ENCODE peak calls at places on chromosomes 2 and 18, in ten cellular contexts. One of them, this sample, is unnamed.
A peak's percentile ranks its signal among the peaks of the same experiment; 100 is the strongest.

GRCh38 chr2:160375802-160376469 is 117.7 kb downstream of the RBMS1 start:
- DNase-seq in mesothelial cell of epicardium: no peak
- DNase-seq in progenitor cell of endocrine pancreas: no peak
- DNase-seq in activated T-helper 1 cell treated with Interleukin-2 at 50 U/mL for 16 hours: no peak
- DNase-seq in right atrium auricular region: no peak
- DNase-seq in activated T-cell treated with anti-CD3 and anti-CD28 coated beads for 48 hours: no peak
- DNase-seq in D721Med: no peak
- DNase-seq in cardiac septum: no peak
- DNase-seq in chondrocyte: no peak
- DNase-seq in EH: peak; percentile 79
- DNase-seq in this sample: no peak

GRCh38 chr2:7437716-7438648 is 520.8 kb downstream of the RNF144A start:
- DNase-seq in mesothelial cell of epicardium: no peak
- DNase-seq in progenitor cell of endocrine pancreas: no peak
- DNase-seq in activated T-helper 1 cell treated with Interleukin-2 at 50 U/mL for 16 hours: no peak
- DNase-seq in right atrium auricular region: no peak
- DNase-seq in activated T-cell treated with anti-CD3 and anti-CD28 coated beads for 48 hours: no peak
- DNase-seq in D721Med: no peak
- DNase-seq in cardiac septum: no peak
- DNase-seq in chondrocyte: no peak
- DNase-seq in EH: no peak
- DNase-seq in this sample: no peak

GRCh38 chr2:203730076-203730729 is 23.8 kb downstream of the CD28 start:
- DNase-seq in mesothelial cell of epicardium: no peak
- DNase-seq in progenitor cell of endocrine pancreas: no peak
- DNase-seq in activated T-helper 1 cell treated with Interleukin-2 at 50 U/mL for 16 hours: no peak
- DNase-seq in right atrium auricular region: no peak
- DNase-seq in activated T-cell treated with anti-CD3 and anti-CD28 coated beads for 48 hours: no peak
- DNase-seq in D721Med: no peak
- DNase-seq in cardiac septum: no peak
- DNase-seq in chondrocyte: no peak
- DNase-seq in EH: peak; percentile 5
- DNase-seq in this sample: no peak

GRCh38 chr18:1663879-1664705 is 759.4 kb downstream of the ADCYAP1 start:
- DNase-seq in mesothelial cell of epicardium: peak; percentile 47
- DNase-seq in progenitor cell of endocrine pancreas: peak; percentile 22
- DNase-seq in activated T-helper 1 cell treated with Interleukin-2 at 50 U/mL for 16 hours: no peak
- DNase-seq in right atrium auricular region: peak; percentile 60
- DNase-seq in activated T-cell treated with anti-CD3 and anti-CD28 coated beads for 48 hours: peak; percentile 27
- DNase-seq in D721Med: no peak
- DNase-seq in cardiac septum: no peak
- DNase-seq in chondrocyte: no peak
- DNase-seq in EH: no peak
- DNase-seq in this sample: no peak

GRCh38 chr18:78986018-78986481 is 6.4 kb downstream of the SALL3 start:
- DNase-seq in mesothelial cell of epicardium: no peak
- DNase-seq in progenitor cell of endocrine pancreas: no peak
- DNase-seq in activated T-helper 1 cell treated with Interleukin-2 at 50 U/mL for 16 hours: no peak
- DNase-seq in right atrium auricular region: no peak
- DNase-seq in activated T-cell treated with anti-CD3 and anti-CD28 coated beads for 48 hours: no peak
- DNase-seq in D721Med: no peak
- DNase-seq in cardiac septum: no peak
- DNase-seq in chondrocyte: no peak
- DNase-seq in EH: no peak
- DNase-seq in this sample: no peak

GRCh38 chr2:122830157-122830556 is 1074.7 kb downstream of the TSN start:
- DNase-seq in mesothelial cell of epicardium: no peak
- DNase-seq in progenitor cell of endocrine pancreas: no peak
- DNase-seq in activated T-helper 1 cell treated with Interleukin-2 at 50 U/mL for 16 hours: no peak
- DNase-seq in right atrium auricular region: no peak
- DNase-seq in activated T-cell treated with anti-CD3 and anti-CD28 coated beads for 48 hours: no peak
- DNase-seq in D721Med: no peak
- DNase-seq in cardiac septum: no peak
- DNase-seq in chondrocyte: no peak
- DNase-seq in EH: no peak
- DNase-seq in this sample: no peak

GRCh38 chr2:119233326-119234020 is 9.8 kb downstream of the STEAP3 start:
- DNase-seq in mesothelial cell of epicardium: no peak
- DNase-seq in progenitor cell of endocrine pancreas: no peak
- DNase-seq in activated T-helper 1 cell treated with Interleukin-2 at 50 U/mL for 16 hours: no peak
- DNase-seq in right atrium auricular region: no peak
- DNase-seq in activated T-cell treated with anti-CD3 and anti-CD28 coated beads for 48 hours: no peak
- DNase-seq in D721Med: no peak
- DNase-seq in cardiac septum: no peak
- DNase-seq in chondrocyte: no peak
- DNase-seq in EH: peak; percentile 69
- DNase-seq in this sample: no peak

GRCh38 chr2:233463586-233463985 is 103.0 kb downstream of the USP40 start:
- DNase-seq in mesothelial cell of epicardium: no peak
- DNase-seq in progenitor cell of endocrine pancreas: no peak
- DNase-seq in activated T-helper 1 cell treated with Interleukin-2 at 50 U/mL for 16 hours: no peak
- DNase-seq in right atrium auricular region: no peak
- DNase-seq in activated T-cell treated with anti-CD3 and anti-CD28 coated beads for 48 hours: no peak
- DNase-seq in D721Med: no peak
- DNase-seq in cardiac septum: no peak
- DNase-seq in chondrocyte: peak; percentile 70
- DNase-seq in EH: no peak
- DNase-seq in this sample: no peak

GRCh38 chr2:31384771-31385276 is 29.7 kb downstream of the XDH start:
- DNase-seq in mesothelial cell of epicardium: no peak
- DNase-seq in progenitor cell of endocrine pancreas: no peak
- DNase-seq in activated T-helper 1 cell treated with Interleukin-2 at 50 U/mL for 16 hours: no peak
- DNase-seq in right atrium auricular region: no peak
- DNase-seq in activated T-cell treated with anti-CD3 and anti-CD28 coated beads for 48 hours: no peak
- DNase-seq in D721Med: no peak
- DNase-seq in cardiac septum: no peak
- DNase-seq in chondrocyte: no peak
- DNase-seq in EH: peak; percentile 92
- DNase-seq in this sample: no peak

GRCh38 chr2:33111002-33111446 is 164.3 kb downstream of the LTBP1 start:
- DNase-seq in mesothelial cell of epicardium: no peak
- DNase-seq in progenitor cell of endocrine pancreas: no peak
- DNase-seq in activated T-helper 1 cell treated with Interleukin-2 at 50 U/mL for 16 hours: no peak
- DNase-seq in right atrium auricular region: no peak
- DNase-seq in activated T-cell treated with anti-CD3 and anti-CD28 coated beads for 48 hours: no peak
- DNase-seq in D721Med: no peak
- DNase-seq in cardiac septum: no peak
- DNase-seq in chondrocyte: no peak
- DNase-seq in EH: peak; percentile 76
- DNase-seq in this sample: no peak

GRCh38 chr2:152350155-152350679 is 15.2 kb downstream of the FMNL2 start:
- DNase-seq in mesothelial cell of epicardium: no peak
- DNase-seq in progenitor cell of endocrine pancreas: no peak
- DNase-seq in activated T-helper 1 cell treated with Interleukin-2 at 50 U/mL for 16 hours: no peak
- DNase-seq in right atrium auricular region: no peak
- DNase-seq in activated T-cell treated with anti-CD3 and anti-CD28 coated beads for 48 hours: no peak
- DNase-seq in D721Med: no peak
- DNase-seq in cardiac septum: no peak
- DNase-seq in chondrocyte: no peak
- DNase-seq in EH: no peak
- DNase-seq in this sample: no peak

GRCh38 chr18:58911766-58912165 is 47.1 kb downstream of the ZNF532 start:
- DNase-seq in mesothelial cell of epicardium: no peak
- DNase-seq in progenitor cell of endocrine pancreas: no peak
- DNase-seq in activated T-helper 1 cell treated with Interleukin-2 at 50 U/mL for 16 hours: no peak
- DNase-seq in right atrium auricular region: no peak
- DNase-seq in activated T-cell treated with anti-CD3 and anti-CD28 coated beads for 48 hours: no peak
- DNase-seq in D721Med: no peak
- DNase-seq in cardiac septum: no peak
- DNase-seq in chondrocyte: no peak
- DNase-seq in EH: peak; percentile 44
- DNase-seq in this sample: no peak

GRCh38 chr2:70947556-70948184 is 12.0 kb downstream of the ATP6V1B1 start:
- DNase-seq in mesothelial cell of epicardium: peak; percentile 34
- DNase-seq in progenitor cell of endocrine pancreas: peak; percentile 6
- DNase-seq in activated T-helper 1 cell treated with Interleukin-2 at 50 U/mL for 16 hours: no peak
- DNase-seq in right atrium auricular region: no peak
- DNase-seq in activated T-cell treated with anti-CD3 and anti-CD28 coated beads for 48 hours: no peak
- DNase-seq in D721Med: no peak
- DNase-seq in cardiac septum: no peak
- DNase-seq in chondrocyte: no peak
- DNase-seq in EH: peak; percentile 74
- DNase-seq in this sample: peak; percentile 12

GRCh38 chr18:57446322-57446721 is 11.1 kb downstream of the ONECUT2 start:
- DNase-seq in mesothelial cell of epicardium: no peak
- DNase-seq in progenitor cell of endocrine pancreas: no peak
- DNase-seq in activated T-helper 1 cell treated with Interleukin-2 at 50 U/mL for 16 hours: no peak
- DNase-seq in right atrium auricular region: no peak
- DNase-seq in activated T-cell treated with anti-CD3 and anti-CD28 coated beads for 48 hours: no peak
- DNase-seq in D721Med: peak; percentile 91
- DNase-seq in cardiac septum: no peak
- DNase-seq in chondrocyte: no peak
- DNase-seq in EH: peak; percentile 16
- DNase-seq in this sample: no peak

GRCh38 chr18:9147440-9148238 is 11.1 kb downstream of the ANKRD12 start:
- DNase-seq in mesothelial cell of epicardium: no peak
- DNase-seq in progenitor cell of endocrine pancreas: no peak
- DNase-seq in activated T-helper 1 cell treated with Interleukin-2 at 50 U/mL for 16 hours: no peak
- DNase-seq in right atrium auricular region: no peak
- DNase-seq in activated T-cell treated with anti-CD3 and anti-CD28 coated beads for 48 hours: no peak
- DNase-seq in D721Med: no peak
- DNase-seq in cardiac septum: no peak
- DNase-seq in chondrocyte: no peak
- DNase-seq in EH: peak; percentile 78
- DNase-seq in this sample: no peak

GRCh38 chr2:66318009-66318561 is 116.8 kb upstream of the MEIS1 start:
- DNase-seq in mesothelial cell of epicardium: no peak
- DNase-seq in progenitor cell of endocrine pancreas: no peak
- DNase-seq in activated T-helper 1 cell treated with Interleukin-2 at 50 U/mL for 16 hours: no peak
- DNase-seq in right atrium auricular region: no peak
- DNase-seq in activated T-cell treated with anti-CD3 and anti-CD28 coated beads for 48 hours: no peak
- DNase-seq in D721Med: no peak
- DNase-seq in cardiac septum: no peak
- DNase-seq in chondrocyte: no peak
- DNase-seq in EH: no peak
- DNase-seq in this sample: no peak

GRCh38 chr2:171086352-171087290 is 74.1 kb downstream of the TLK1 start:
- DNase-seq in mesothelial cell of epicardium: no peak
- DNase-seq in progenitor cell of endocrine pancreas: no peak
- DNase-seq in activated T-helper 1 cell treated with Interleukin-2 at 50 U/mL for 16 hours: peak; percentile 12
- DNase-seq in right atrium auricular region: no peak
- DNase-seq in activated T-cell treated with anti-CD3 and anti-CD28 coated beads for 48 hours: peak; percentile 17
- DNase-seq in D721Med: no peak
- DNase-seq in cardiac septum: no peak
- DNase-seq in chondrocyte: no peak
- DNase-seq in EH: peak; percentile 75
- DNase-seq in this sample: no peak

GRCh38 chr2:96342085-96342484 is 6.5 kb downstream of the NCAPH start:
- DNase-seq in mesothelial cell of epicardium: no peak
- DNase-seq in progenitor cell of endocrine pancreas: no peak
- DNase-seq in activated T-helper 1 cell treated with Interleukin-2 at 50 U/mL for 16 hours: peak; percentile 26
- DNase-seq in right atrium auricular region: no peak
- DNase-seq in activated T-cell treated with anti-CD3 and anti-CD28 coated beads for 48 hours: no peak
- DNase-seq in D721Med: no peak
- DNase-seq in cardiac septum: no peak
- DNase-seq in chondrocyte: no peak
- DNase-seq in EH: peak; percentile 85
- DNase-seq in this sample: no peak

GRCh38 chr2:208371634-208371935 is 35.0 kb upstream of the PTH2R start:
- DNase-seq in mesothelial cell of epicardium: no peak
- DNase-seq in progenitor cell of endocrine pancreas: no peak
- DNase-seq in activated T-helper 1 cell treated with Interleukin-2 at 50 U/mL for 16 hours: no peak
- DNase-seq in right atrium auricular region: no peak
- DNase-seq in activated T-cell treated with anti-CD3 and anti-CD28 coated beads for 48 hours: no peak
- DNase-seq in D721Med: no peak
- DNase-seq in cardiac septum: no peak
- DNase-seq in chondrocyte: no peak
- DNase-seq in EH: no peak
- DNase-seq in this sample: no peak

GRCh38 chr18:59729781-59730180 is 32.6 kb upstream of the CCBE1 start:
- DNase-seq in mesothelial cell of epicardium: no peak
- DNase-seq in progenitor cell of endocrine pancreas: no peak
- DNase-seq in activated T-helper 1 cell treated with Interleukin-2 at 50 U/mL for 16 hours: no peak
- DNase-seq in right atrium auricular region: no peak
- DNase-seq in activated T-cell treated with anti-CD3 and anti-CD28 coated beads for 48 hours: no peak
- DNase-seq in D721Med: no peak
- DNase-seq in cardiac septum: no peak
- DNase-seq in chondrocyte: no peak
- DNase-seq in EH: no peak
- DNase-seq in this sample: no peak

GRCh38 chr2:15788458-15789229 is 151.7 kb upstream of the MYCN start:
- DNase-seq in mesothelial cell of epicardium: no peak
- DNase-seq in progenitor cell of endocrine pancreas: no peak
- DNase-seq in activated T-helper 1 cell treated with Interleukin-2 at 50 U/mL for 16 hours: no peak
- DNase-seq in right atrium auricular region: no peak
- DNase-seq in activated T-cell treated with anti-CD3 and anti-CD28 coated beads for 48 hours: no peak
- DNase-seq in D721Med: no peak
- DNase-seq in cardiac septum: no peak
- DNase-seq in chondrocyte: no peak
- DNase-seq in EH: no peak
- DNase-seq in this sample: no peak

GRCh38 chr2:12169060-12169406 is 422.6 kb downstream of the LPIN1 start:
- DNase-seq in mesothelial cell of epicardium: no peak
- DNase-seq in progenitor cell of endocrine pancreas: no peak
- DNase-seq in activated T-helper 1 cell treated with Interleukin-2 at 50 U/mL for 16 hours: no peak
- DNase-seq in right atrium auricular region: no peak
- DNase-seq in activated T-cell treated with anti-CD3 and anti-CD28 coated beads for 48 hours: no peak
- DNase-seq in D721Med: no peak
- DNase-seq in cardiac septum: no peak
- DNase-seq in chondrocyte: no peak
- DNase-seq in EH: peak; percentile 87
- DNase-seq in this sample: no peak

GRCh38 chr2:178301595-178302324 is 107.4 kb downstream of the OSBPL6 start:
- DNase-seq in mesothelial cell of epicardium: no peak
- DNase-seq in progenitor cell of endocrine pancreas: no peak
- DNase-seq in activated T-helper 1 cell treated with Interleukin-2 at 50 U/mL for 16 hours: no peak
- DNase-seq in right atrium auricular region: no peak
- DNase-seq in activated T-cell treated with anti-CD3 and anti-CD28 coated beads for 48 hours: no peak
- DNase-seq in D721Med: no peak
- DNase-seq in cardiac septum: no peak
- DNase-seq in chondrocyte: no peak
- DNase-seq in EH: peak; percentile 2
- DNase-seq in this sample: no peak

This sample was measured in breast epithelium.